ENCODE peak calls at places on chromosomes 2 and 18, in six cellular contexts. L is K562, J is GM12878, C is H1, F is SK-N-SH, O is HepG2. V is an unnamed sample.

GRCh38 chr2:160687629-160688028 is 194.0 kb upstream of the RBMS1 start:
- DNase-seq in L (no peak), J (no peak), C (no peak), F (no peak), O (no peak), V (no peak)

GRCh38 chr2:185484601-185485000 is 254.0 kb upstream of the FSIP2 start:
- DNase-seq in L (no peak), J (no peak), C (peak; percentile 13), F (no peak), O (no peak), V (no peak)

GRCh38 chr18:63292844-63293683 is 26.5 kb downstream of the BCL2 start:
- DNase-seq in L (no peak), J (no peak), C (no peak), F (no peak), O (no peak), V (no peak)

GRCh38 chr2:205633994-205634393 is 48.3 kb upstream of the NRP2 start:
- DNase-seq in L (no peak), J (no peak), C (no peak), F (no peak), O (no peak), V (no peak)

GRCh38 chr2:165563468-165564225 is 94.1 kb downstream of the CSRNP3 start:
- DNase-seq in L (no peak), J (no peak), C (no peak), F (no peak), O (peak; percentile 16), V (no peak)

GRCh38 chr18:22846088-22846683 is 86.9 kb upstream of the RBBP8 start:
- DNase-seq in L (peak; percentile 34), J (no peak), C (no peak), F (peak; percentile 35), O (peak; percentile 21), V (no peak)

GRCh38 chr2:11332596-11332995 is 11.8 kb downstream of the ROCK2 start:
- DNase-seq in L (no peak), J (no peak), C (no peak), F (no peak), O (no peak), V (no peak)

GRCh38 chr2:106272202-106272807 is 78.2 kb upstream of the UXS1 start:
- DNase-seq in L (no peak), J (no peak), C (no peak), F (no peak), O (peak; percentile 62), V (no peak)

GRCh38 chr2:166382-166781 is 97.5 kb downstream of the SH3YL1 start:
- DNase-seq in L (peak; percentile 2), J (no peak), C (no peak), F (no peak), O (no peak), V (no peak)

GRCh38 chr2:46643951-46644350 is 164.6 kb downstream of the TMEM247 start:
- DNase-seq in L (no peak), J (no peak), C (no peak), F (no peak), O (no peak), V (no peak)

GRCh38 chr2:42314892-42315468 is 46.0 kb downstream of the COX7A2L start:
- DNase-seq in L (no peak), J (no peak), C (no peak), F (no peak), O (no peak), V (no peak)

GRCh38 chr2:160474891-160475795 is 18.5 kb downstream of the RBMS1 start:
- DNase-seq in L (no peak), J (no peak), C (no peak), F (no peak), O (no peak), V (no peak)

GRCh38 chr18:2111456-2111855 is 459.8 kb downstream of the METTL4 start:
- DNase-seq in L (no peak), J (no peak), C (no peak), F (no peak), O (no peak), V (no peak)

GRCh38 chr2:200575957-200576356 is 9.9 kb upstream of the AOX1 start:
- DNase-seq in L (no peak), J (no peak), C (no peak), F (no peak), O (no peak), V (no peak)

GRCh38 chr2:196376984-196377877 is 205.9 kb upstream of the STK17B start:
- DNase-seq in L (no peak), J (peak; percentile 93), C (no peak), F (no peak), O (no peak), V (no peak)

GRCh38 chr2:160751021-160751420 is 257.4 kb upstream of the RBMS1 start:
- DNase-seq in L (no peak), J (no peak), C (no peak), F (no peak), O (no peak), V (no peak)

DNA sequence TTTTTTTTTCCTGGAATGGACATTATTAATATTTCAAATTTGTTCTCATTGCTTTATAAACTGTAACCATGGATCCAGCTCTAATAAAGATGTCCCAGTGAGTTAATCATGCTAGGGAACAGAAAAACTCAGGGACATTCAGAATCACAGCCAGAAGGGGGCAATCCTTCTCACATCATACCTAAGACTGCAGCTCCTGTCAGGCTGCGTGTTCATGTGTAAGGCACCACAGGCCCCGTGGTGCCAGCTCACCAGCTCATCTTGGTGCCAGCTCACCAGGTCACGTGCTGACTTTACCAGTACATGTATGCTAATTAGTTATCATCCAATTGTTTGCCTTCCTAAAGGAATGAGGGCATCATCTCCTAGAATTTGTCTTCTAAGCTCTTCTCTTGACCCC is 84.7 kb upstream of the NEDD4L start:
- DNase-seq in L (peak; percentile 50), J (no peak), C (no peak), F (peak; percentile 49), O (peak; percentile 66), V (no peak)
- TF ChIP-seq TAF1 in L (no peak), J (no peak), C (no peak), F (no peak), O (no peak), V (no peak)

DNA sequence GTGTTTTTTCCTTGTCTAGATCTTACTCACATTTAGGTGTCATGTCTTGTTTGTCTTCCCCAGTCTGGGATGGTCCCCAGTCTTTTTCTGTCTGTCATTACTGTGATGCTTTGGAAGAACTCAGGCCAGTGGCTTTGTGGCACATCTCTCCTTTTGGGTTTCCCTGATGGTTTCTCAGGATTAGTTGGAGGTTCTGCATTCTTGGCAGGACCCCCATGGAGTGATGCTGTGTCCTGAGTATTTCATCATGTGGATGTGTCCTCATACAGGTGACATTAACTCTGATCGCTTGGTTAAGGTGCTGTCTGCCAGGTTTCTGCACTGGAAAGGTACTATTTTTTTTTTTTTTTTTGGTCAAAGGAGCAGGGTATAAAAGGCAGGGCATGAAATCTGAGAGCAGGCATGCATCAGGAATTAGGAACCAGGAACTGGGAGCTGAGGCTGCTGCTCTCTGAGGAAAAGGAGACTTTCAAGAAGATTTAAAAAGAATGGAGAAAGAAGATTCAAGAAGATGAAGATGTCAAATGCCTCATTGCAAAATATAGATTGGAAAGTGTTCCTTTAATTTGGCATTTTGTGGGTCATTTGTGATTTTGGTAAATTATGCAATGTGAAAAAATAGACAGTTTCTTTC is 85.3 kb downstream of the NUP35 start:
- DNase-seq in L (no peak), J (no peak), C (no peak), F (no peak), O (no peak), V (no peak)
- TF ChIP-seq TAF1 in L (no peak), J (no peak), C (no peak), F (no peak), O (no peak), V (no peak)

GRCh38 chr2:133716166-133716565 is 147.9 kb upstream of the NCKAP5 start:
- DNase-seq in L (no peak), J (no peak), C (no peak), F (no peak), O (no peak), V (no peak)

GRCh38 chr2:133720429-133720828 is 152.2 kb upstream of the NCKAP5 start:
- DNase-seq in L (no peak), J (no peak), C (no peak), F (no peak), O (no peak), V (no peak)

GRCh38 chr2:133717497-133717896 is 149.2 kb upstream of the NCKAP5 start:
- DNase-seq in L (no peak), J (no peak), C (no peak), F (no peak), O (no peak), V (no peak)

GRCh38 chr2:133721155-133721554 is 152.9 kb upstream of the NCKAP5 start:
- DNase-seq in L (no peak), J (no peak), C (no peak), F (no peak), O (no peak), V (no peak)

DNA sequence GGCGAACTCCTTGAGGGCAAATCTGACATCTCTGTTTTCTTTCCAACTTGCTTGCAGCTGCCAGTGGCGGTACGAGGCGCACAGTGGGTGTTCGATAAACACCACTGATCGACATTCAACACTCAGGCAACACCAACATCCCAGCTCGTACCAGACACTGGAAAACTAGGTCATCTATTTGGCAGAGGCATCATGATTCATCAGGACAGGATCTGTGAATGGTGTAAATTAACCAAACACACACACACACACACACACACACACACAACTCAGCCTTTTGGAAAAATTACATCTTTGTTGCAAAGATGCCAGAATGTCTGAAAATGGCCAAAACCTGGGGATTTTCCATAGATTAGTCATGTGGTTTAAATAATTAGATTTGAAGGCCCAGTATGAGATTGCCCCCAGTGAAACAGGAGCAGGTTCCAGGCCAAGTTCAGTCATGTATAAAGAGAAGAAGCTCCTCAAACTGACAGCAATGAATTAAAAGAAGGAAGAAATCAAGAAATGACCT is 150.5 kb upstream of the NCKAP5 start:
- DNase-seq in L (no peak), J (no peak), C (no peak), F (peak; percentile 8), O (no peak), V (no peak)
- TF ChIP-seq TAF1 in L (no peak), J (no peak), C (no peak), F (peak; percentile 9), O (no peak), V (no peak)

DNA sequence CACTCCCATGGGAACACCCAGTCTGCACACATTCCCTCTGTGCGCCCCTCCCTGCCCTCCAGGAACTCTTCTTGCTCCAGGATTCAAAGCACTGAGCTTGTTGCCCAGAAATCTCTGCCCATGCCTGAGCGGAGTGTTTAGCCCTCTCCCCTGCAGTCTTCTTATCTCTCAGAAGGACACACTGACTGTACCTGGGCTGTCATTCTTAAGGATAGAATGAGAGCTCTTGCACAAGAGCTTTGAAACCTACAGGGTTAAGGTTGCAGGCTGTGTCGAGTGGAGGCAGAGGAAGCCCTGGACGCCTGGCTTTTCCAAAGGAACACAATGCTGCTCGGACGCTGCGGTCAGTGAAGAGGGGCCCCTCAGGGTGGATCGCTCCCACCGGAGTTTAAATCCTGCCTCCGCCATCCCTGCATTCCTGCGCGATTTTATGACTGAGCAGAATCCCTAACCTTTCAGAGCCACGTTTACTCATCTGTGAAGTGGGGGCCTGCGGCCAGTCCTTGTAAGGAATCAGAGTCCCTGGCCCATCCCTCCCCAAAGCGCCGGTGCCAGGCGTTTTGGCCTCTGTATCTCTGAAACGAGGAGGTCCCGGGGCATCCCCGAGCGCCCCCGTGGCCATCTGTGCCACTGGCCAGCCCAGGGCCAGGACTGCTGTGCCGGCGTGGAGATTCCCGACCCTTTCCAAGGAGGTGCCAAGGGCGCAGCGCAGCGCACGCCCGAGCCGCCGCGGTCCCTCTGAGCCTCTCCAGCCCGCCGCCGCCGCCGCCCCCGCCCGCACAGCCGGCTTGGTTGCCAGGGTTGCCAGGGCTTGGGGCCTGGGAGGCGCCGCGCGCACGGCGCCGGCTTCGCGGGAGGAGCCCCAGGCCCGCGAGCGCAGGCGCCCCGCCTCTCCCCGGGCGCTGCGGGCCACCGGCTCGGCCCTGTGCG is 58.9 kb downstream of the FAM168B start:
- DNase-seq in L (no peak), J (no peak), C (no peak), F (peak; percentile 89), O (no peak), V (no peak)
- TF ChIP-seq TAF1 in L (no peak), J (no peak), C (no peak), F (no peak), O (no peak), V (no peak)

GRCh38 chr18:54900290-54900689 is 59.0 kb downstream of the CCDC68 start:
- DNase-seq in L (peak; percentile 42), J (no peak), C (no peak), F (no peak), O (no peak), V (no peak)
- TF ChIP-seq TAF1 in L (no peak), J (no peak), C (no peak), F (no peak), O (no peak), V (no peak)

V was measured in GM12891.